ENCODE peak calls at places on chromosomes 1 and 21, in four cellular contexts. One of them, this sample, is unnamed. For H3K4me1 and H3K9me3, the result is how much of the 10 kb centered on the place peaks cover.

GRCh38 chr21:37655601-37656300 is 260.5 kb downstream of the KCNJ6 start:
- DNase-seq in spleen: no peak
- DNase-seq in HCT116: no peak
- DNase-seq in stomach: no peak
- DNase-seq in this sample: no peak

GRCh38 chr1:53024117-53024516 is 37.9 kb upstream of the PODN start:
- DNase-seq in spleen: no peak
- DNase-seq in HCT116: no peak
- DNase-seq in stomach: no peak
- DNase-seq in this sample: no peak

GRCh38 chr1:200907611-200908097 is 13.0 kb downstream of the INAVA start:
- DNase-seq in spleen: peak
- DNase-seq in HCT116: no peak
- DNase-seq in stomach: no peak
- DNase-seq in this sample: no peak

GRCh38 chr1:161905269-161905884 is 118.3 kb downstream of the OLFML2B start:
- DNase-seq in spleen: no peak
- DNase-seq in HCT116: peak
- DNase-seq in stomach: peak
- DNase-seq in this sample: no peak

GRCh38 chr1:62436039-62436465 is 797 bp upstream of the USP1 start:
- DNase-seq in spleen: peak
- DNase-seq in HCT116: no peak
- DNase-seq in stomach: peak
- DNase-seq in this sample: peak

GRCh38 chr1:21337931-21338567 is 47.8 kb upstream of the ECE1 start:
- DNase-seq in spleen: peak
- DNase-seq in HCT116: no peak
- DNase-seq in stomach: peak
- DNase-seq in this sample: peak

GRCh38 chr1:33127001-33127823 is 46.3 kb downstream of the AZIN2 start:
- DNase-seq in spleen: peak
- DNase-seq in HCT116: peak
- DNase-seq in stomach: peak
- DNase-seq in this sample: peak

GRCh38 chr1:61201035-61201434 is 118.7 kb downstream of the NFIA start:
- DNase-seq in spleen: no peak
- DNase-seq in HCT116: no peak
- DNase-seq in stomach: no peak
- DNase-seq in this sample: no peak

GRCh38 chr1:111551623-111552470 is 48.4 kb upstream of the ADORA3 start:
- DNase-seq in spleen: no peak
- DNase-seq in HCT116: no peak
- DNase-seq in stomach: no peak
- DNase-seq in this sample: no peak

GRCh38 chr1:75520862-75521261 is 90.1 kb downstream of the SLC44A5 start:
- DNase-seq in spleen: no peak
- DNase-seq in HCT116: no peak
- DNase-seq in stomach: no peak
- DNase-seq in this sample: no peak

GRCh38 chr1:165884690-165885304 is 57.4 kb downstream of the UCK2 start:
- DNase-seq in spleen: no peak
- DNase-seq in HCT116: no peak
- DNase-seq in stomach: no peak
- DNase-seq in this sample: no peak

GRCh38 chr1:211606327-211606913 is 27.5 kb upstream of the SLC30A1 start:
- DNase-seq in spleen: peak
- DNase-seq in HCT116: no peak
- DNase-seq in stomach: no peak
- DNase-seq in this sample: no peak

GRCh38 chr1:180548686-180549326 is 10.0 kb upstream of the OVAAL start:
- DNase-seq in spleen: no peak
- DNase-seq in HCT116: no peak
- DNase-seq in stomach: no peak
- DNase-seq in this sample: no peak

GRCh38 chr1:2466834-2467554 is 9.1 kb upstream of the PLCH2 start:
- DNase-seq in spleen: no peak
- DNase-seq in HCT116: no peak
- DNase-seq in stomach: no peak
- DNase-seq in this sample: no peak

GRCh38 chr21:27645285-27645684 is 678.4 kb upstream of the ADAMTS5 start:
- DNase-seq in spleen: no peak
- DNase-seq in HCT116: no peak
- DNase-seq in stomach: no peak
- DNase-seq in this sample: no peak

GRCh38 chr1:23444104-23444533 is 19.6 kb upstream of the TCEA3 start:
- DNase-seq in spleen: no peak
- DNase-seq in HCT116: no peak
- DNase-seq in stomach: peak
- DNase-seq in this sample: peak

GRCh38 chr1:109438798-109439297 is 12.6 kb upstream of the PSMA5 start:
- DNase-seq in spleen: no peak
- DNase-seq in HCT116: peak
- DNase-seq in stomach: no peak
- DNase-seq in this sample: peak

GRCh38 chr1:231855966-231856365 is 229.4 kb downstream of the DISC1 start:
- DNase-seq in spleen: no peak
- DNase-seq in HCT116: no peak
- DNase-seq in stomach: no peak
- DNase-seq in this sample: no peak

GRCh38 chr1:149884433-149885363 is 14.7 kb upstream of the BOLA1 start:
- DNase-seq in spleen: peak
- DNase-seq in HCT116: peak
- DNase-seq in stomach: no peak
- DNase-seq in this sample: no peak

GRCh38 chr1:41954533-41954944 is 35.8 kb upstream of the HIVEP3 start:
- DNase-seq in spleen: no peak
- DNase-seq in HCT116: peak
- DNase-seq in stomach: no peak
- DNase-seq in this sample: peak

GRCh38 chr21:35048183-35048601 is 910 bp downstream of the RUNX1 start:
- DNase-seq in spleen: peak
- DNase-seq in HCT116: no peak
- DNase-seq in stomach: no peak
- DNase-seq in this sample: no peak

GRCh38 chr1:225911207-225912130 is 12.6 kb downstream of the PYCR2 start:
- DNase-seq in spleen: peak
- DNase-seq in HCT116: peak
- DNase-seq in stomach: peak
- DNase-seq in this sample: peak

GRCh38 chr1:237482777-237483176 is 407.9 kb downstream of the ZP4 start:
- DNase-seq in spleen: no peak
- DNase-seq in HCT116: no peak
- DNase-seq in stomach: no peak
- DNase-seq in this sample: no peak

GRCh38 chr1:173853074-173853473 is 14.7 kb downstream of the GAS5 start:
- DNase-seq in spleen: no peak
- DNase-seq in HCT116: no peak
- DNase-seq in stomach: no peak
- DNase-seq in this sample: no peak

GRCh38 chr1:74731399-74732052 is 1.3 kb downstream of the CRYZ start:
- DNase-seq in spleen: no peak
- DNase-seq in HCT116: no peak
- DNase-seq in stomach: peak
- DNase-seq in this sample: no peak

GRCh38 chr1:210711825-210712224 is 383.1 kb downstream of the HHAT start:
- DNase-seq in spleen: no peak
- DNase-seq in HCT116: no peak
- DNase-seq in stomach: no peak
- DNase-seq in this sample: no peak

GRCh38 chr1:8568837-8569236 is 248.6 kb downstream of the RERE start:
- DNase-seq in spleen: no peak
- DNase-seq in HCT116: no peak
- DNase-seq in stomach: no peak
- DNase-seq in this sample: no peak

GRCh38 chr1:114901739-114902255 is 47.1 kb downstream of the SYCP1 start:
- DNase-seq in spleen: no peak
- DNase-seq in HCT116: no peak
- DNase-seq in stomach: no peak
- DNase-seq in this sample: no peak

GRCh38 chr1:121558514-121558913 is 373.7 kb downstream of the SRGAP2C start:
- DNase-seq in spleen: no peak
- DNase-seq in HCT116: no peak
- DNase-seq in stomach: no peak
- DNase-seq in this sample: peak

GRCh38 chr1:168923521-168924136 is 182.9 kb upstream of the ATP1B1 start:
- DNase-seq in spleen: no peak
- DNase-seq in HCT116: no peak
- DNase-seq in stomach: no peak
- DNase-seq in this sample: no peak

GRCh38 chr1:12469990-12470389 is 148.0 kb downstream of the DHRS3 start:
- DNase-seq in spleen: no peak
- DNase-seq in HCT116: peak
- DNase-seq in stomach: no peak
- DNase-seq in this sample: no peak

GRCh38 chr1:116208136-116208535 is 96.9 kb downstream of the MAB21L3 start:
- DNase-seq in spleen: no peak
- DNase-seq in HCT116: no peak
- DNase-seq in stomach: no peak
- DNase-seq in this sample: no peak

GRCh38 chr1:151175036-151175741 is 592 bp downstream of the TMOD4 start:
- DNase-seq in spleen: peak
- DNase-seq in HCT116: no peak
- DNase-seq in stomach: no peak
- DNase-seq in this sample: no peak

GRCh38 chr1:205481629-205482071 is 22.8 kb upstream of the CDK18 start:
- DNase-seq in spleen: no peak
- DNase-seq in HCT116: no peak
- DNase-seq in stomach: no peak
- DNase-seq in this sample: no peak

GRCh38 chr1:244341455-244342450 is 110.0 kb downstream of the ADSS2 start:
- DNase-seq in spleen: no peak
- DNase-seq in HCT116: no peak
- DNase-seq in stomach: no peak
- DNase-seq in this sample: no peak

GRCh38 chr1:244340396-244340795 is 111.3 kb downstream of the ADSS2 start:
- DNase-seq in spleen: no peak
- DNase-seq in HCT116: no peak
- DNase-seq in stomach: no peak
- DNase-seq in this sample: no peak

GRCh38 chr1:244346972-244347618 is 104.6 kb downstream of the ADSS2 start:
- DNase-seq in spleen: no peak
- DNase-seq in HCT116: no peak
- DNase-seq in stomach: no peak
- DNase-seq in this sample: no peak

GRCh38 chr1:244347942-244348341 is 103.8 kb downstream of the ADSS2 start:
- DNase-seq in spleen: no peak
- DNase-seq in HCT116: no peak
- DNase-seq in stomach: no peak
- DNase-seq in this sample: no peak

GRCh38 chr1:244344001-244344400 is 107.7 kb downstream of the ADSS2 start:
- DNase-seq in spleen: no peak
- DNase-seq in HCT116: no peak
- DNase-seq in stomach: no peak
- DNase-seq in this sample: no peak
- TF ChIP-seq POLR2A in spleen: no peak
- TF ChIP-seq POLR2A in HCT116: no peak
- TF ChIP-seq POLR2A in stomach: no peak
- TF ChIP-seq POLR2A in this sample: no peak

GRCh38 chr1:183327429-183328290 is 90.5 kb downstream of the NMNAT2 start:
- DNase-seq in spleen: no peak
- DNase-seq in HCT116: no peak
- DNase-seq in stomach: no peak
- DNase-seq in this sample: no peak
- H3K4me1 ChIP-seq in spleen: under half
- H3K4me1 ChIP-seq in HCT116: under half
- H3K4me1 ChIP-seq in stomach: under half
- H3K4me1 ChIP-seq in this sample: under half

GRCh38 chr1:15055736-15056415 is 97.7 kb upstream of the TMEM51 start:
- DNase-seq in spleen: no peak
- DNase-seq in HCT116: no peak
- DNase-seq in stomach: no peak
- DNase-seq in this sample: no peak

GRCh38 chr1:15058261-15058660 is 95.3 kb upstream of the TMEM51 start:
- DNase-seq in spleen: no peak
- DNase-seq in HCT116: no peak
- DNase-seq in stomach: no peak
- DNase-seq in this sample: no peak

GRCh38 chr1:15060104-15060503 is 93.4 kb upstream of the TMEM51 start:
- DNase-seq in spleen: no peak
- DNase-seq in HCT116: no peak
- DNase-seq in stomach: no peak
- DNase-seq in this sample: no peak

GRCh38 chr1:15056515-15057285 is 96.8 kb upstream of the TMEM51 start:
- DNase-seq in spleen: no peak
- DNase-seq in HCT116: no peak
- DNase-seq in stomach: no peak
- DNase-seq in this sample: peak

GRCh38 chr1:15057834-15058233 is 95.7 kb upstream of the TMEM51 start:
- DNase-seq in spleen: no peak
- DNase-seq in HCT116: no peak
- DNase-seq in stomach: no peak
- DNase-seq in this sample: no peak
- H3K9me3 ChIP-seq in spleen: under half
- H3K9me3 ChIP-seq in HCT116: under half
- H3K9me3 ChIP-seq in stomach: under half
- H3K9me3 ChIP-seq in this sample: under half

DNA sequence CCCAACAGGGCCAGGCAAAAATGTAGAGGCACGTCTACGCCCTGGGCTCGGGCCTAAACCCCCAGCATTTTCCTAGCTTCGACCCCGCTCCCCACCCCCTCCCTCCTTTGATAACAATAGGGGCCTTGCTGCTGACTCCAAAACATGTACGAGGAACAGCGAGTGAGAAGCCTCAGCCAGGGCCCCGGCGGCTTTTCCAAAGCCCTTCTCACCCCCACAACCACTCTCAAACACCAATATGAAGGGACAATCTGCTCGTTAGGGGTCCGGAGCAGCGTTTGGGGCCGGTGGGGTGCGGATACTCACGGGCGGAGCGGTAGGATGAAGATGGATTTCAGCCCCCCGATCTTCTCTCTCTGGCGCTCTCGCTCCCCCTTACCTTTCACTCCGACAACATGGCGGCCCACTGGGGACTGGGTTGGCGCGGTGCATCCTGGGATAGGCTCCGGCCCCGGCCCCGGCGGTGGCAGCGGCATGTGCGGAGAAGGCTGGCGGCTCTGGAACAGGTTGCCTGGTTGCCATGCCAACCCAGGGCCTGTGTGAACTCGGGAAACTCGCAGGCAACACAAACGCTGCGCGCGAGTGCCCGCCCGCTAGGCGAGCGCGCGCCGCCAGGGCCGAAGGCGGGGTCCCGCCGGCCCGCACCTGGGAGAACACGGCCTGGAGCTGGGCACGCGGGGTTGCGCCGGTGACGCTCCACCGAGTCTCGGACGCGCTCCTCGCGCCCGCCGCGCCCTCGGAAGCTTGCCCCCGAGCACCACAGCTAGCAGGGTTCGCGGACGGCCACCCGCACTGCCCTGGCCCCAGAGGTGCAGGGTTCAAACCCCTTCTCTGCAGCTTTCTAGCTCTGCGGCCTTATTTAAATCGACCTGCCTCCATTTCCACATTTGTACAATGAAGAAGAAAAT is at the start of gene PUM1:
- DNase-seq in spleen: peak
- DNase-seq in HCT116: peak
- DNase-seq in stomach: peak
- DNase-seq in this sample: peak
- TF ChIP-seq POLR2A in spleen: peak
- TF ChIP-seq POLR2A in HCT116: peak
- TF ChIP-seq POLR2A in stomach: no peak
- TF ChIP-seq POLR2A in this sample: peak